ENCODE peak calls at places on chromosomes 1 and 21, in four cellular contexts. One of them, this sample, is unnamed.

GRCh38 chr1:15508700-15509487 is 15.1 kb downstream of the CASP9 start:
- DNase-seq in HCT116: no peak
- DNase-seq in A549: no peak
- DNase-seq in Panc1: no peak
- DNase-seq in this sample: no peak

GRCh38 chr21:46190491-46191131 is 6.4 kb upstream of the SPATC1L start:
- DNase-seq in HCT116: no peak
- DNase-seq in A549: no peak
- DNase-seq in Panc1: no peak
- DNase-seq in this sample: no peak

GRCh38 chr1:153542956-153543737 is 2.4 kb upstream of the S100A5 start:
- DNase-seq in HCT116: no peak
- DNase-seq in A549: no peak
- DNase-seq in Panc1: no peak
- DNase-seq in this sample: no peak

GRCh38 chr1:200035397-200035955 is 8.0 kb downstream of the NR5A2 start:
- DNase-seq in HCT116: no peak
- DNase-seq in A549: no peak
- DNase-seq in Panc1: no peak
- DNase-seq in this sample: no peak

GRCh38 chr1:108829498-108829916 is 27.4 kb downstream of the AKNAD1 start:
- DNase-seq in HCT116: no peak
- DNase-seq in A549: no peak
- DNase-seq in Panc1: peak
- DNase-seq in this sample: no peak

GRCh38 chr1:59521456-59521855 is 224.6 kb downstream of the FGGY start:
- DNase-seq in HCT116: no peak
- DNase-seq in A549: no peak
- DNase-seq in Panc1: no peak
- DNase-seq in this sample: no peak

GRCh38 chr1:11797525-11798216 is 8.1 kb downstream of the MTHFR start:
- DNase-seq in HCT116: no peak
- DNase-seq in A549: no peak
- DNase-seq in Panc1: no peak
- DNase-seq in this sample: no peak

GRCh38 chr1:178094752-178095645 is 1.1 kb downstream of the RASAL2 start:
- DNase-seq in HCT116: no peak
- DNase-seq in A549: no peak
- DNase-seq in Panc1: no peak
- DNase-seq in this sample: no peak

GRCh38 chr1:164644774-164645634 is 86.0 kb downstream of the PBX1 start:
- DNase-seq in HCT116: peak
- DNase-seq in A549: peak
- DNase-seq in Panc1: no peak
- DNase-seq in this sample: no peak

GRCh38 chr21:23131177-23131576 is 2133.0 kb downstream of the NCAM2 start:
- DNase-seq in HCT116: no peak
- DNase-seq in A549: no peak
- DNase-seq in Panc1: peak
- DNase-seq in this sample: no peak

GRCh38 chr21:26717146-26717739 is 128.0 kb downstream of the ADAMTS1 start:
- DNase-seq in HCT116: no peak
- DNase-seq in A549: peak
- DNase-seq in Panc1: no peak
- DNase-seq in this sample: no peak

GRCh38 chr1:78047131-78047530 is 1.4 kb downstream of the GIPC2 start:
- DNase-seq in HCT116: no peak
- DNase-seq in A549: no peak
- DNase-seq in Panc1: no peak
- DNase-seq in this sample: no peak

GRCh38 chr1:171188388-171189266 is 3.5 kb downstream of the FMO2 start:
- DNase-seq in HCT116: peak
- DNase-seq in A549: peak
- DNase-seq in Panc1: peak
- DNase-seq in this sample: peak

GRCh38 chr1:99820546-99820945 is 29.6 kb upstream of the AGL start:
- DNase-seq in HCT116: no peak
- DNase-seq in A549: no peak
- DNase-seq in Panc1: no peak
- DNase-seq in this sample: no peak

GRCh38 chr1:228087771-228088251 is 5.3 kb downstream of the ARF1 start:
- DNase-seq in HCT116: no peak
- DNase-seq in A549: no peak
- DNase-seq in Panc1: no peak
- DNase-seq in this sample: peak

DNA sequence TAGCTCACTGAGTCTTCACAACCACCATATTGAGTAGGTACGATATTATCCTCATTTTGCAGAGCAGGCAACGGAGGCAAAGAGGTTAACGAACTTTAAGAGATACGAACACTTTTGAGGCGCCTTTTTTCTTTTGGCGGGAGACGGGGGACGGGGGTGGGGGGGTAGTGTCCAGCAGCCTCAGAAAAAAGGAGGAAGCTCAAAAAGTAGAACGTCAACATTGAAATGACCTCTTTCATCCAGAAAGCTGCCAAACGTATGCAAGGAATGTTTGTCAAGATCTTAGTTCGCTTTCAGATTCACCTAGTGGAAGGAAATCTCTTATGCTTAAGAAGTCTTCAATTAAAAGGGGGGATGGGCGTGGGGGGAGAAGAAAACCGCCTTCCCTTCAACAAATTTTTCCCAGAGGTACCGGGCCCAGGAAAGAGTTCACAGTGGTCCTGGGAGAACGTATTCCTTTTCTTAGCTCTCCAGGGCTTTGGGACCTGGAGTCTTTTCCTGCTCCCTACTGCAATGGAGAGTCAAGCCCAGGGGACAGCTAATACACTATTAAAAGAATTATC is 1.1 kb upstream of the PCAT6 start:
- DNase-seq in HCT116: no peak
- DNase-seq in A549: no peak
- DNase-seq in Panc1: no peak
- DNase-seq in this sample: no peak
- TF ChIP-seq REST in HCT116: no peak
- TF ChIP-seq REST in A549: no peak
- TF ChIP-seq REST in Panc1: no peak
- TF ChIP-seq REST in this sample: no peak

DNA sequence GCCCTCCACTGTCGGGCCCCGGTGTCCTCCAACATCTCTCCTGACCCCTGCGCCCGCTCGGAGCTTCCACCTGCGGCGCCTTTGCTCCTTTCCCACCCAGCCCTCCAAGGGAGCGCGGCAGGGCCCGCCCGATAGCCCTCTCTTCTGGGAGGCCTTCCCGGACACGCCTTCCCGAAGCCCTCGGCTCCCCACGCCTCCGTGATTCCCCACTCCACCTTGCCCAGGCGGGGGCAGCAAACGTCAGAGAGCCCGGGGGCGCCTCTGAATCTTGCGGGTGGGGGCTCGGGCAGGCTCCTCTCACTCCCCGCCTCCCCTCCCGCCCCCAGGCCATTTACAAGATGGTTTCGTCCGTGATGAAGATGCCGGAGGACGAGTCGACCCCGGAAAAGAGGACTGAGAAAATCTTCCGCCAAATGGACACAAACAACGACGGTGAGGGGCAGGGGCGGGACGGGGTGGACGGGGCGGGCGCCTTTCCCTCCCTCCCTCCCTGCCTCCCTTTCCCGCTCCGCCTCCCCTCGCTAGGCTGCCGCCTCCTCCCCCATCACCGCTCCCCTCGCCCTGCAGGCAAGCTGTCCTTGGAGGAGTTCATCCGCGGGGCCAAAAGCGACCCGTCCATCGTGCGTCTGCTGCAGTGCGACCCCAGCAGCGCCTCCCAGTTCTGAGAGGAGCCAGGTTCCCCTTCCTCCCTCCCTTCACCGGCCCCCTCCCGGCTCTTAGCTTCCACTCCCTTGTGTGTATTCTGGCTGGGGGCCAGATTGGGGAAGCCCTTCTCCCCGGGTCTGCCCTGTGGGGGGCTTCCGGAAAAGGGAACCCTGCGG is 7.1 kb downstream of the HPCA start:
- DNase-seq in HCT116: no peak
- DNase-seq in A549: peak
- DNase-seq in Panc1: no peak
- DNase-seq in this sample: no peak
- TF ChIP-seq CTCF in HCT116: no peak
- TF ChIP-seq CTCF in A549: peak
- TF ChIP-seq CTCF in Panc1: peak
- TF ChIP-seq CTCF in this sample: no peak

GRCh38 chr1:221274373-221274772 is 395.1 kb downstream of the HLX start:
- DNase-seq in HCT116: no peak
- DNase-seq in A549: no peak
- DNase-seq in Panc1: no peak
- DNase-seq in this sample: no peak
- TF ChIP-seq REST in HCT116: no peak
- TF ChIP-seq REST in A549: no peak
- TF ChIP-seq REST in Panc1: no peak
- TF ChIP-seq REST in this sample: no peak

GRCh38 chr1:167219194-167219593 is 1.5 kb upstream of the POU2F1 start:
- DNase-seq in HCT116: no peak
- DNase-seq in A549: no peak
- DNase-seq in Panc1: no peak
- DNase-seq in this sample: no peak

GRCh38 chr1:167221126-167221803 is 579 bp downstream of the POU2F1 start:
- DNase-seq in HCT116: no peak
- DNase-seq in A549: no peak
- DNase-seq in Panc1: no peak
- DNase-seq in this sample: no peak

GRCh38 chr1:167219646-167220536 is 795 bp upstream of the POU2F1 start:
- DNase-seq in HCT116: peak
- DNase-seq in A549: peak
- DNase-seq in Panc1: no peak
- DNase-seq in this sample: peak

GRCh38 chr1:167221804-167222610 is 1.3 kb downstream of the POU2F1 start:
- DNase-seq in HCT116: peak
- DNase-seq in A549: peak
- DNase-seq in Panc1: no peak
- DNase-seq in this sample: peak

DNA sequence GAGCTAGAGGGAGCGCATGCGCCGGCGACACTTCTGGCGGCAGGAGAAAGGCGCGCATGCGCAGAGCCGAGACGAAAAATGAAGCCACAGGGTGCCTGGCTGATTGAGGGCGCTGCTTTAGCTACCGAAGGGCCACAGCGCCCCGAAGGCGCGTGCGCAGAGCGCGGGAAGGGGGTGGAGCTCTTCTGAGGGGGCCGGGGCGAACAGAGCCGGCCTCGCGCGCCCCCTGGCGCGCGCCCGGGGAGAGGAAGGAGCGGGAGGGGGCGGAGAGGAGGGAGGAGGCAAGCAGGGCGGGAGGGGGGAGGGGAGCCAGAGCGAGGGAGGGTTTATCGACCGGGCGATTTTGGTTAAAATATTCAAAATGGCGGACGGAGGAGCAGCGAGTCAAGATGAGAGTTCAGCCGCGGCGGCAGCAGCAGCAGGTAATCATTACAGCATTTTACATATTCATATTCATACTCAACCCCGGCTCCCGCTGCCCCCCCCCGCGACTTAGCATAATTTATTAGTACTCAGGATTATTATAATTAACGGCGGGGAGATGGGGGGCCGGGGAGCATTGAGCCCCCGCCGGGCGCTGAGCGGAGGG is at the start of gene POU2F1:
- DNase-seq in HCT116: peak
- DNase-seq in A549: peak
- DNase-seq in Panc1: peak
- DNase-seq in this sample: peak
- TF ChIP-seq CTCF in HCT116: peak
- TF ChIP-seq CTCF in A549: peak
- TF ChIP-seq CTCF in Panc1: peak
- TF ChIP-seq CTCF in this sample: no peak

GRCh38 chr1:174159253-174160108 is at the start of gene RABGAP1L:
- DNase-seq in HCT116: peak
- DNase-seq in A549: peak
- DNase-seq in Panc1: peak
- DNase-seq in this sample: peak
- TF ChIP-seq REST in HCT116: no peak
- TF ChIP-seq REST in A549: no peak
- TF ChIP-seq REST in Panc1: no peak
- TF ChIP-seq REST in this sample: no peak

DNA sequence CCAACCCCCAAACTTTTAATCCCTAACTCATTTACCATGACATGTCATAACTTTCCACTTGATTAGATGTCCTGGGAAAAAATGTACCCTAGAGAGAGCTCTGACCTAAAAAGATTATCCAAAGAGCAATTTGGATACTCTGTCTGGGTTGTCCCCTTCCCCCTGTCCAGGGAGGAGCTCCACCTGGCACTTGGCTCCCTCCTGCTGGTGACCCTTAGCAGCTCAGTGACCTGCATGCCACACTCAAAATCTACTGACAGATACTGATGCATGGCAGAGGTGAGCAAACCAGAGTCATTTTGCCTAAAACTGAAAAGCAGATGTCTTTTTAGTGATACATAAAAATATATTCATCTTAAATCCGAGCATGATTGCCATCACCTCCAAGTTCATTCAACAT is 442.3 kb upstream of the CHRM3 start:
- DNase-seq in HCT116: no peak
- DNase-seq in A549: no peak
- DNase-seq in Panc1: no peak
- DNase-seq in this sample: no peak
- TF ChIP-seq CTCF in HCT116: no peak
- TF ChIP-seq CTCF in A549: no peak
- TF ChIP-seq CTCF in Panc1: no peak
- TF ChIP-seq CTCF in this sample: no peak

DNA sequence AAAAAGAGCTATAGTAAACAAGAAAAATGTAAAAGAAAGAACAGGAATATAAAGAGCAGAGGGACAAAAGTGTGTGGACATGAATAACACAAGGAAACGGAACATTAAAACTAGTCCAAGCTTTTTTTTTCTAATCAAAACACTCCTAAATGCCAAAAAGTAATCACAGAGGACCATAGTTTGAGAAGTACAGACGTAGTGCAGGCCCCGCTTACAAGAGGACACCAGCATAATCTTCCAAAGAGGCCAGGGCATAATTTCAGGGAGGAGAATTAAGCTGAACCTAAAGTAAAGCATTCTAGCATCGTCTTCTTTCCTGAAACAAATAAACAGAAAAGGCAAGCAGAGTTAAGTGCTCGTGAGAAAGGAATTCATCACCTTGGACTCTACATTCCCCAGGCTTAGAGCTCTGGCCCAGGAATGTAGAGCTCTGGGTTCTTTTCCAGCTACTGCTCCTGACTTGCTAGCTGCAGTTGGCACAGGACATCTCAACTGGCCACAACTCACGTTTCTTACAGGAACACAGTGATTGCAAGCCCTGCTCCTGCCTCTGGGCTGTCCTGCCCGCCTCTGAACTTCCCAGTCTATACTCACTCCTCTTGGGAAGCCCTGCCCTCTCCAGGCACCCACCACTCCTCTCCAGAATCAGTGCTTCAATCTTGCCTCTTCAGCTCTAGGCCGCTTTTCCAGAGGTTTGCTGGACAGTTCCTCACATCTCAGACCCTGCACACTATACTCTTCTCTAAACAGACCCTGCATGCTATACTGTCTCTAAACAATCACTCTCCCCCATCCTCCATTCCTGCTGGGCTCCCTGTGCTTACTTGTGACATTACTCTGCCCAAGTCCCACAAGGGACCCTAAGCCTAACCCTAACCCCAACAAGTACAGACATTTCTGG is 9.8 kb downstream of the RGS8 start:
- DNase-seq in HCT116: no peak
- DNase-seq in A549: no peak
- DNase-seq in Panc1: no peak
- DNase-seq in this sample: no peak
- TF ChIP-seq REST in HCT116: peak
- TF ChIP-seq REST in A549: no peak
- TF ChIP-seq REST in Panc1: no peak
- TF ChIP-seq REST in this sample: peak